ENCODE peak calls at places on chromosomes 1 and 21, in five cellular contexts. One of them, this sample, is unnamed.
A peak's percentile ranks its signal among the peaks of the same experiment; 100 is the strongest.

GRCh38 chr1:89842547-89843278 is 21.9 kb downstream of the LRRC8D start:
- DNase-seq in HepG2: peak; percentile 49
- DNase-seq in tibial nerve: no peak
- DNase-seq in stomach: no peak
- DNase-seq in left ventricle myocardium inferior: no peak
- DNase-seq in this sample: no peak

GRCh38 chr1:224205438-224205840 is 22.4 kb downstream of the DEGS1 start:
- DNase-seq in HepG2: peak; percentile 7
- DNase-seq in tibial nerve: no peak
- DNase-seq in stomach: no peak
- DNase-seq in left ventricle myocardium inferior: no peak
- DNase-seq in this sample: no peak

GRCh38 chr1:229048896-229049295 is 222.0 kb upstream of the RAB4A start:
- DNase-seq in HepG2: no peak
- DNase-seq in tibial nerve: no peak
- DNase-seq in stomach: no peak
- DNase-seq in left ventricle myocardium inferior: no peak
- DNase-seq in this sample: no peak

GRCh38 chr21:39863111-39863510 is 4.1 kb upstream of the PCP4 start:
- DNase-seq in HepG2: no peak
- DNase-seq in tibial nerve: no peak
- DNase-seq in stomach: peak; percentile 63
- DNase-seq in left ventricle myocardium inferior: no peak
- DNase-seq in this sample: no peak

GRCh38 chr1:62301726-62302390 is 17.4 kb downstream of the KANK4 start:
- DNase-seq in HepG2: no peak
- DNase-seq in tibial nerve: no peak
- DNase-seq in stomach: no peak
- DNase-seq in left ventricle myocardium inferior: no peak
- DNase-seq in this sample: no peak

GRCh38 chr21:21226472-21226871 is 228.3 kb downstream of the NCAM2 start:
- DNase-seq in HepG2: no peak
- DNase-seq in tibial nerve: no peak
- DNase-seq in stomach: no peak
- DNase-seq in left ventricle myocardium inferior: no peak
- DNase-seq in this sample: no peak

GRCh38 chr1:27503961-27504587 is 14.1 kb upstream of the WASF2 start:
- DNase-seq in HepG2: no peak
- DNase-seq in tibial nerve: no peak
- DNase-seq in stomach: no peak
- DNase-seq in left ventricle myocardium inferior: no peak
- DNase-seq in this sample: no peak

GRCh38 chr21:14740692-14741091 is 194.6 kb upstream of the SAMSN1 start:
- DNase-seq in HepG2: no peak
- DNase-seq in tibial nerve: no peak
- DNase-seq in stomach: no peak
- DNase-seq in left ventricle myocardium inferior: no peak
- DNase-seq in this sample: no peak

GRCh38 chr21:42405064-42406059 is 1.7 kb downstream of the UBASH3A start:
- DNase-seq in HepG2: no peak
- DNase-seq in tibial nerve: no peak
- DNase-seq in stomach: no peak
- DNase-seq in left ventricle myocardium inferior: no peak
- DNase-seq in this sample: no peak

GRCh38 chr1:240618946-240619345 is 7.0 kb upstream of the GREM2 start:
- DNase-seq in HepG2: no peak
- DNase-seq in tibial nerve: no peak
- DNase-seq in stomach: no peak
- DNase-seq in left ventricle myocardium inferior: no peak
- DNase-seq in this sample: no peak

GRCh38 chr1:181314010-181314409 is 169.3 kb upstream of the CACNA1E start:
- DNase-seq in HepG2: no peak
- DNase-seq in tibial nerve: no peak
- DNase-seq in stomach: no peak
- DNase-seq in left ventricle myocardium inferior: no peak
- DNase-seq in this sample: no peak

GRCh38 chr1:59265622-59266021 is 31.3 kb upstream of the FGGY start:
- DNase-seq in HepG2: no peak
- DNase-seq in tibial nerve: no peak
- DNase-seq in stomach: no peak
- DNase-seq in left ventricle myocardium inferior: no peak
- DNase-seq in this sample: no peak

GRCh38 chr1:157992813-157993178 is 649 bp upstream of the KIRREL1 start:
- DNase-seq in HepG2: no peak
- DNase-seq in tibial nerve: no peak
- DNase-seq in stomach: no peak
- DNase-seq in left ventricle myocardium inferior: no peak
- DNase-seq in this sample: no peak

GRCh38 chr1:216523449-216524190 is 100.4 kb upstream of the USH2A start:
- DNase-seq in HepG2: no peak
- DNase-seq in tibial nerve: no peak
- DNase-seq in stomach: no peak
- DNase-seq in left ventricle myocardium inferior: no peak
- DNase-seq in this sample: no peak

GRCh38 chr1:89633745-89634625 is 1.1 kb downstream of the LRRC8C start:
- DNase-seq in HepG2: no peak
- DNase-seq in tibial nerve: no peak
- DNase-seq in stomach: no peak
- DNase-seq in left ventricle myocardium inferior: no peak
- DNase-seq in this sample: no peak

GRCh38 chr1:24830680-24831272 is 85.5 kb downstream of the CLIC4 start:
- DNase-seq in HepG2: peak; percentile 62
- DNase-seq in tibial nerve: no peak
- DNase-seq in stomach: no peak
- DNase-seq in left ventricle myocardium inferior: no peak
- DNase-seq in this sample: no peak

GRCh38 chr1:155192346-155193274 is 15.1 kb downstream of the THBS3 start:
- DNase-seq in HepG2: no peak
- DNase-seq in tibial nerve: no peak
- DNase-seq in stomach: peak; percentile 89
- DNase-seq in left ventricle myocardium inferior: no peak
- DNase-seq in this sample: peak; percentile 58

GRCh38 chr1:113073457-113073950 is 506 bp downstream of the LRIG2 start:
- DNase-seq in HepG2: peak; percentile 65
- DNase-seq in tibial nerve: peak; percentile 23
- DNase-seq in stomach: peak; percentile 52
- DNase-seq in left ventricle myocardium inferior: peak; percentile 45
- DNase-seq in this sample: no peak

GRCh38 chr1:36154335-36154734 is 1.6 kb upstream of the MAP7D1 start:
- DNase-seq in HepG2: no peak
- DNase-seq in tibial nerve: no peak
- DNase-seq in stomach: no peak
- DNase-seq in left ventricle myocardium inferior: no peak
- DNase-seq in this sample: no peak

GRCh38 chr1:32761253-32761877 is 55.8 kb downstream of the YARS1 start:
- DNase-seq in HepG2: no peak
- DNase-seq in tibial nerve: no peak
- DNase-seq in stomach: peak; percentile 90
- DNase-seq in left ventricle myocardium inferior: no peak
- DNase-seq in this sample: no peak

GRCh38 chr21:25733859-25734653 is 648 bp downstream of the ATP5PF start:
- DNase-seq in HepG2: peak; percentile 62
- DNase-seq in tibial nerve: no peak
- DNase-seq in stomach: no peak
- DNase-seq in left ventricle myocardium inferior: no peak
- DNase-seq in this sample: peak; percentile 4

GRCh38 chr1:119449964-119450363 is 35.0 kb downstream of the HSD3B2 start:
- DNase-seq in HepG2: peak; percentile 23
- DNase-seq in tibial nerve: no peak
- DNase-seq in stomach: no peak
- DNase-seq in left ventricle myocardium inferior: no peak
- DNase-seq in this sample: no peak

GRCh38 chr1:26602378-26602959 is 72.9 kb downstream of the RPS6KA1 start:
- DNase-seq in HepG2: peak; percentile 52
- DNase-seq in tibial nerve: no peak
- DNase-seq in stomach: no peak
- DNase-seq in left ventricle myocardium inferior: no peak
- DNase-seq in this sample: no peak

DNA sequence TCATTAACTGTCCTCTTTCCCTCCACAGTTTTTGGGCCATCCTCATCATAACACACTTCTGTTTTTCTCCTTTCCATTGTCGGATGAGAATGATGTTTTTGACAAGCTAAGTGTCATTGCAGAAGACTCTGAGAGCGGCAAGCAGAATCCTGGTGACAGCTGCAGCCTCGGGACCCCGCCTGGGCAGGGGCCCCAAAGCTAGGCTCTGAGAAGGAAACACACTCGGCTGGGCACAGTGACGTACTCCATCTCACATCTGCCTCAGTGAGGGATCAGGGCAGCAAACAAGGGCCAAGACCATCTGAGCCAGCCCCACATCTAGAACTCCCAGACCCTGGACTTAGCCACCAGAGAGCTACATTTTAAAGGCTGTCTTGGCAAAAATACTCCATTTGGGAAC is 28.6 kb upstream of the IFNAR1 start:
- DNase-seq in HepG2: no peak
- DNase-seq in tibial nerve: no peak
- DNase-seq in stomach: no peak
- DNase-seq in left ventricle myocardium inferior: no peak
- DNase-seq in this sample: no peak
- H3K4me1 ChIP-seq in HepG2: peaks cover 5% of the 10 kb centered on the region
- H3K4me1 ChIP-seq in tibial nerve: peaks cover 10% of the 10 kb centered on the region
- H3K4me1 ChIP-seq in stomach: peaks cover 31% of the 10 kb centered on the region
- H3K4me1 ChIP-seq in left ventricle myocardium inferior: peaks cover 45% of the 10 kb centered on the region
- H3K4me1 ChIP-seq in this sample: peaks cover 51% of the 10 kb centered on the region

DNA sequence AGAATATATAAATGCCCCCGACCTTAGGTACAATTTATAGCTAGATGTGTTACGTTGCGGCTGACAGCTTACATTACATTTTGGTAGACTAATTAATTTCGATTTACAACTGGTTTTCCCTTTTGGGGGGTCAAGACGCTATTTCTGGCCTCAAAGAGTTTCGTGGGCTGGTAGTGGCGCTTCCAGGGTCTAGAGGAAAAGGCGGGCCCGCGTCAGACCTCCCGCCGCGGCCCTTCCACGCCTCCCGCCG is 391 bp downstream of the IFT25 start:
- DNase-seq in HepG2: no peak
- DNase-seq in tibial nerve: no peak
- DNase-seq in stomach: no peak
- DNase-seq in left ventricle myocardium inferior: no peak
- DNase-seq in this sample: no peak
- H3K4me3 ChIP-seq in HepG2: peak overlapping the region; percentile 98
- H3K4me3 ChIP-seq in tibial nerve: peak overlapping the region; percentile 92
- H3K4me3 ChIP-seq in stomach: peak overlapping the region; percentile 92
- H3K4me3 ChIP-seq in left ventricle myocardium inferior: peak overlapping the region; percentile 94
- H3K4me3 ChIP-seq in this sample: peak overlapping the region; percentile 71

GRCh38 chr1:174022080-174022975 is at the start of gene RC3H1:
- DNase-seq in HepG2: peak; percentile 80
- DNase-seq in tibial nerve: peak; percentile 84
- DNase-seq in stomach: peak; percentile 91
- DNase-seq in left ventricle myocardium inferior: peak; percentile 93
- DNase-seq in this sample: peak; percentile 86
- H3K4me1 ChIP-seq in HepG2: peaks cover 43% of the 10 kb centered on the region
- H3K4me1 ChIP-seq in tibial nerve: peaks cover 34% of the 10 kb centered on the region
- H3K4me1 ChIP-seq in stomach: peaks cover 37% of the 10 kb centered on the region
- H3K4me1 ChIP-seq in left ventricle myocardium inferior: peaks cover 60% of the 10 kb centered on the region
- H3K4me1 ChIP-seq in this sample: peaks cover 45% of the 10 kb centered on the region

GRCh38 chr1:15151871-15152270 is 1.7 kb upstream of the TMEM51 start:
- DNase-seq in HepG2: no peak
- DNase-seq in tibial nerve: no peak
- DNase-seq in stomach: no peak
- DNase-seq in left ventricle myocardium inferior: no peak
- DNase-seq in this sample: no peak
- H3K4me3 ChIP-seq in HepG2: peak overlapping the region; percentile 70
- H3K4me3 ChIP-seq in tibial nerve: no peak overlapping the region
- H3K4me3 ChIP-seq in stomach: peak overlapping the region; percentile 60
- H3K4me3 ChIP-seq in left ventricle myocardium inferior: peak overlapping the region; percentile 87
- H3K4me3 ChIP-seq in this sample: no peak overlapping the region